ENCODE peak calls at places on chromosomes 13 and 19, in five cellular contexts. W, F, Y, H and Q are unnamed samples.

GRCh38 chr13:76813874-76814273 is 72.3 kb downstream of the KCTD12 start:
- DNase-seq in W (no peak), F (no peak), Y (no peak), H (peak; percentile 89), Q (no peak)

GRCh38 chr19:42197375-42197817 is 20.1 kb downstream of the DEDD2 start:
- DNase-seq in W (no peak), F (no peak), Y (no peak), H (no peak), Q (no peak)

GRCh38 chr13:38824342-38824741 is 137.5 kb downstream of the FREM2 start:
- DNase-seq in W (no peak), F (no peak), Y (no peak), H (no peak), Q (peak; percentile 41)

GRCh38 chr13:108734676-108735075 is 105.3 kb downstream of the MYO16 start:
- DNase-seq in W (no peak), F (no peak), Y (no peak), H (no peak), Q (peak; percentile 87)

GRCh38 chr13:30744686-30745085 is 9.3 kb downstream of the ALOX5AP start:
- DNase-seq in W (no peak), F (no peak), Y (no peak), H (no peak), Q (no peak)

GRCh38 chr19:39826311-39826945 is 7.5 kb downstream of the DYRK1B start:
- DNase-seq in W (no peak), F (no peak), Y (no peak), H (no peak), Q (no peak)

GRCh38 chr13:21812192-21812626 is 141.3 kb downstream of the FGF9 start:
- DNase-seq in W (peak; percentile 50), F (no peak), Y (no peak), H (no peak), Q (no peak)

GRCh38 chr13:20426766-20427448 is 98.8 kb downstream of the CRYL1 start:
- DNase-seq in W (no peak), F (no peak), Y (no peak), H (no peak), Q (no peak)

GRCh38 chr13:70183041-70183440 is 74.8 kb upstream of the KLHL1 start:
- DNase-seq in W (no peak), F (no peak), Y (no peak), H (no peak), Q (peak; percentile 60)

GRCh38 chr19:24054044-24054935 is 32.7 kb upstream of the ZNF254 start:
- DNase-seq in W (no peak), F (no peak), Y (no peak), H (no peak), Q (no peak)

GRCh38 chr13:113092776-113093579 is 12.6 kb upstream of the F7 start:
- DNase-seq in W (peak; percentile 1), F (no peak), Y (no peak), H (no peak), Q (no peak)

GRCh38 chr19:18879579-18880373 is 16.2 kb downstream of the CERS1 start:
- DNase-seq in W (peak; percentile 47), F (no peak), Y (no peak), H (peak; percentile 87), Q (peak; percentile 72)

GRCh38 chr13:62360609-62361008 is 945.0 kb upstream of the PCDH20 start:
- DNase-seq in W (no peak), F (no peak), Y (no peak), H (no peak), Q (no peak)

GRCh38 chr13:109945206-109945960 is 159.0 kb upstream of the IRS2 start:
- DNase-seq in W (no peak), F (no peak), Y (no peak), H (no peak), Q (no peak)

GRCh38 chr19:5036733-5037681 is 68.1 kb downstream of the KDM4B start:
- DNase-seq in W (no peak), F (no peak), Y (peak; percentile 46), H (no peak), Q (no peak)

GRCh38 chr19:31232871-31233270 is 116.4 kb downstream of the TSHZ3 start:
- DNase-seq in W (no peak), F (no peak), Y (no peak), H (no peak), Q (no peak)

GRCh38 chr19:45472557-45473365 is 5.0 kb downstream of the FOSB start:
- DNase-seq in W (no peak), F (no peak), Y (peak; percentile 76), H (no peak), Q (peak; percentile 46)

GRCh38 chr13:51315658-51316057 is 23.8 kb upstream of the SERPINE3 start:
- DNase-seq in W (no peak), F (no peak), Y (no peak), H (no peak), Q (no peak)

GRCh38 chr19:7811989-7812388 is 18.0 kb upstream of the EVI5L start:
- DNase-seq in W (no peak), F (no peak), Y (no peak), H (no peak), Q (no peak)

GRCh38 chr13:41847216-41847615 is 113.7 kb downstream of the VWA8 start:
- DNase-seq in W (no peak), F (no peak), Y (no peak), H (no peak), Q (no peak)

GRCh38 chr13:48731957-48732569 is 78.3 kb downstream of the CYSLTR2 start:
- DNase-seq in W (peak; percentile 59), F (no peak), Y (peak; percentile 37), H (peak; percentile 56), Q (peak; percentile 65)

GRCh38 chr19:3625996-3626472 is 556 bp downstream of the CACTIN start:
- DNase-seq in W (no peak), F (no peak), Y (no peak), H (no peak), Q (peak; percentile 18)

GRCh38 chr13:43751624-43752023 is 35.1 kb downstream of the ENOX1 start:
- DNase-seq in W (no peak), F (no peak), Y (no peak), H (no peak), Q (no peak)

GRCh38 chr19:40599331-40600085 is 1.7 kb upstream of the LTBP4 start:
- DNase-seq in W (no peak), F (peak; percentile 83), Y (peak; percentile 73), H (no peak), Q (no peak)

GRCh38 chr13:52085416-52085815 is 43.5 kb downstream of the NEK5 start:
- DNase-seq in W (no peak), F (no peak), Y (no peak), H (no peak), Q (no peak)

GRCh38 chr13:89267734-89268133 is 1596.6 kb downstream of the SLITRK5 start:
- DNase-seq in W (no peak), F (no peak), Y (no peak), H (no peak), Q (peak; percentile 3)

GRCh38 chr19:55206664-55207500 is 2.4 kb downstream of the PTPRH start:
- DNase-seq in W (peak; percentile 96), F (no peak), Y (peak; percentile 74), H (peak; percentile 91), Q (peak; percentile 80)

GRCh38 chr13:31119526-31119925 is 42.2 kb downstream of the HSPH1 start:
- DNase-seq in W (no peak), F (no peak), Y (no peak), H (no peak), Q (no peak)

GRCh38 chr13:42266464-42266863 is 5.5 kb upstream of the AKAP11 start:
- DNase-seq in W (no peak), F (no peak), Y (no peak), H (no peak), Q (peak; percentile 35)

GRCh38 chr19:3510727-3511126 is 4.6 kb downstream of the FZR1 start:
- DNase-seq in W (peak; percentile 33), F (no peak), Y (no peak), H (no peak), Q (no peak)

GRCh38 chr19:32647361-32647760 is 27.6 kb downstream of the ANKRD27 start:
- DNase-seq in W (no peak), F (no peak), Y (no peak), H (no peak), Q (no peak)

GRCh38 chr19:57103573-57104277 is 16.1 kb upstream of the USP29 start:
- DNase-seq in W (peak; percentile 50), F (peak; percentile 67), Y (peak; percentile 76), H (peak; percentile 51), Q (peak; percentile 70)

GRCh38 chr19:16677060-16677459 is 16.1 kb downstream of the TMEM38A start:
- DNase-seq in W (no peak), F (no peak), Y (no peak), H (no peak), Q (no peak)

GRCh38 chr19:7923295-7924191 is 2.4 kb downstream of the CTXN1 start:
- DNase-seq in W (peak; percentile 59), F (no peak), Y (no peak), H (no peak), Q (no peak)

GRCh38 chr13:53873558-53873957 is 844.9 kb downstream of the OLFM4 start:
- DNase-seq in W (no peak), F (no peak), Y (no peak), H (no peak), Q (no peak)

DNA sequence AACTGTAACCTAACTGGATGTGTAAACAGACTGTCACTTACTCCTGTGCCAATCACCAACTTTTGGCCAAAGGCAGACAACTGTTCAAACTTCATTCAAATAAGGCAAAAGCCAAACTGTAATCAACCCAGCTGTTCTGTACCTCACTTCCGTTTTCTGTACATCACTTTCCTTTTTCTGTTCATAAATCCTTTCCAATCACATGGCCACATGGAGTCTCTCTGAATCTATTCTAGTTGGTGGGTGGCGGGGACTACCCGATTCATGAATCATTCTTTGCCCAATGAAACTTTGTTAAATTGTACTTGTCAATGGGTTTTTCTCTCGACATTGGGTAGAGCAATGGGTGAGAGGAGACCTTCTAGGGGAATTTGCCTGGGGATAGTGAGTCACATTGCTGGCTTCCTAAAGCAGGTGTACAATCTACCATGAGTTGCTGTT is 178.3 kb upstream of the RFC3 start:
- DNase-seq in W (no peak), F (no peak), Y (no peak), H (no peak), Q (no peak)
- H3K4me1 ChIP-seq in W (peaks cover 10% of the 10 kb centered on the region), F (peaks cover 17% of the 10 kb centered on the region), Y (peaks cover 41% of the 10 kb centered on the region), H (no peaks in the 10 kb centered on the region), Q (peaks cover 26% of the 10 kb centered on the region)

GRCh38 chr13:23888658-23889597 is at the start of gene MIPEP:
- DNase-seq in W (peak; percentile 92), F (peak; percentile 96), Y (peak; percentile 90), H (peak; percentile 95), Q (peak; percentile 98)
- H3K4me1 ChIP-seq in W (peaks cover 4% of the 10 kb centered on the region), F (peaks cover 22% of the 10 kb centered on the region), Y (no peaks in the 10 kb centered on the region), H (no peaks in the 10 kb centered on the region), Q (no peaks in the 10 kb centered on the region)

GRCh38 chr19:2494447-2495129 is 18.7 kb downstream of the GADD45B start:
- DNase-seq in W (peak; percentile 80), F (peak; percentile 96), Y (peak; percentile 76), H (peak; percentile 76), Q (peak; percentile 67)

GRCh38 chr19:2492870-2493269 is 16.9 kb downstream of the GADD45B start:
- DNase-seq in W (no peak), F (no peak), Y (no peak), H (no peak), Q (no peak)

GRCh38 chr19:2495651-2496316 is 19.9 kb downstream of the GADD45B start:
- DNase-seq in W (peak; percentile 45), F (peak; percentile 82), Y (peak; percentile 46), H (peak; percentile 73), Q (no peak)

GRCh38 chr19:2495130-2495641 is 19.3 kb downstream of the GADD45B start:
- DNase-seq in W (peak; percentile 89), F (peak; percentile 95), Y (peak; percentile 69), H (peak; percentile 93), Q (no peak)

GRCh38 chr19:2494084-2494446 is 18.1 kb downstream of the GADD45B start:
- DNase-seq in W (peak; percentile 41), F (no peak), Y (no peak), H (no peak), Q (no peak)
- H3K4me1 ChIP-seq in W (peaks cover 7% of the 10 kb centered on the region), F (peaks cover 42% of the 10 kb centered on the region), Y (peaks cover 11% of the 10 kb centered on the region), H (peaks cover 28% of the 10 kb centered on the region), Q (peaks cover 4% of the 10 kb centered on the region)

GRCh38 chr19:50479761-50480251 is 3.2 kb upstream of the GARIN5A start:
- DNase-seq in W (no peak), F (no peak), Y (no peak), H (no peak), Q (no peak)
- H3K4me1 ChIP-seq in W (no peaks in the 10 kb centered on the region), F (peaks cover 15% of the 10 kb centered on the region), Y (peaks cover 15% of the 10 kb centered on the region), H (peaks cover 8% of the 10 kb centered on the region), Q (no peaks in the 10 kb centered on the region)